ENCODE peak calls at places on chromosome 6, in six cellular contexts. Q is body of pancreas; L is suprapubic skin; J is upper lobe of left lung; P is CD8-positive, alpha-beta T cell; Y is AG04450. M is an unnamed sample.

GRCh38 chr6:100276311-100277057 is 188.2 kb downstream of the SIM1 start:
- DNase-seq in P (no peak), Y (no peak), J (no peak), L (no peak), Q (no peak), M (no peak)

GRCh38 chr6:39053016-39053595 is 4.5 kb downstream of the GLP1R start:
- DNase-seq in P (no peak), L (peak), J (no peak), Y (no peak), Q (no peak), M (no peak)

GRCh38 chr6:155432293-155432692 is 23.3 kb downstream of the NOX3 start:
- DNase-seq in P (no peak), Y (no peak), J (no peak), L (no peak), Q (no peak), M (peak)

GRCh38 chr6:46279874-46280273 is 109.1 kb upstream of the ENPP5 start:
- DNase-seq in P (no peak), Q (no peak), J (no peak), Y (no peak), L (no peak), M (peak)

GRCh38 chr6:25481267-25481666 is 170.7 kb upstream of the SCGN start:
- DNase-seq in P (no peak), L (no peak), J (no peak), Y (no peak), Q (no peak), M (no peak)

GRCh38 chr6:58198301-58198700 is 880.9 kb downstream of the PRIM2 start:
- DNase-seq in P (no peak), Q (no peak), L (no peak), J (no peak), Y (no peak), M (peak)

GRCh38 chr6:50816115-50816675 is 2.5 kb upstream of the TFAP2B start:
- DNase-seq in P (peak), J (no peak), Y (peak), L (no peak), Q (peak), M (peak)

GRCh38 chr6:16249971-16250370 is 11.6 kb downstream of the GMPR start:
- DNase-seq in J (no peak), L (no peak), Q (peak), P (no peak), Y (no peak), M (no peak)

GRCh38 chr6:158460602-158461092 is 99.2 kb upstream of the TMEM181 start:
- DNase-seq in J (no peak), L (no peak), Y (no peak), Q (no peak), P (no peak), M (peak)

GRCh38 chr6:110173506-110174132 is 5.9 kb downstream of the WASF1 start:
- DNase-seq in J (no peak), P (no peak), L (no peak), Q (no peak), Y (no peak), M (peak)

GRCh38 chr6:169669889-169670288 is 31.9 kb downstream of the WDR27 start:
- DNase-seq in Y (no peak), P (no peak), L (no peak), J (no peak), Q (peak), M (peak)

GRCh38 chr6:159114569-159114968 is 54.6 kb upstream of the FNDC1 start:
- DNase-seq in L (no peak), P (no peak), Y (no peak), Q (no peak), J (no peak), M (no peak)

GRCh38 chr6:113530769-113531168 is 326.4 kb upstream of the MARCKS start:
- DNase-seq in Q (no peak), Y (peak), J (no peak), L (no peak), P (no peak), M (peak)

GRCh38 chr6:138920906-138921305 is 67.1 kb downstream of the REPS1 start:
- DNase-seq in Y (no peak), Q (no peak), L (no peak), J (no peak), P (no peak), M (no peak)

GRCh38 chr6:25181923-25182322 is 97.3 kb upstream of the CARMIL1 start:
- DNase-seq in J (no peak), Y (no peak), L (no peak), Q (no peak), P (no peak), M (peak)

GRCh38 chr6:99241905-99242534 is 107.5 kb downstream of the FAXC start:
- DNase-seq in P (no peak), L (no peak), Q (no peak), Y (peak), J (no peak), M (peak)

GRCh38 chr6:100257661-100258395 is 206.9 kb downstream of the SIM1 start:
- DNase-seq in J (no peak), L (no peak), Y (peak), P (no peak), Q (no peak), M (peak)

GRCh38 chr6:54493138-54493537 is 184.9 kb downstream of the TINAG start:
- DNase-seq in Y (peak), Q (no peak), P (no peak), L (no peak), J (no peak), M (peak)

GRCh38 chr6:93398723-93399122 is 20.6 kb downstream of the EPHA7 start:
- DNase-seq in Y (no peak), J (no peak), L (no peak), Q (no peak), P (no peak), M (no peak)

GRCh38 chr6:159801935-159802334 is 1.9 kb downstream of the PNLDC1 start:
- DNase-seq in Q (no peak), J (no peak), Y (no peak), P (no peak), L (no peak), M (no peak)

GRCh38 chr6:92559002-92559401 is 860.4 kb downstream of the EPHA7 start:
- DNase-seq in Q (no peak), J (no peak), P (no peak), L (no peak), Y (no peak), M (no peak)

GRCh38 chr6:15266423-15266996 is 20.6 kb downstream of the JARID2 start:
- DNase-seq in L (no peak), Q (no peak), Y (no peak), J (no peak), P (no peak), M (no peak)

GRCh38 chr6:109073344-109074235 is 21.1 kb downstream of the SESN1 start:
- DNase-seq in L (no peak), P (peak), Y (peak), J (no peak), Q (peak), M (peak)

GRCh38 chr6:48766349-48766748 is 655.4 kb upstream of the PTCHD4 start:
- DNase-seq in Q (no peak), P (no peak), J (no peak), L (no peak), Y (peak), M (peak)

GRCh38 chr6:167550936-167551633 is 226.2 kb downstream of the TTLL2 start:
- DNase-seq in J (peak), Y (no peak), P (no peak), Q (peak), L (no peak), M (no peak)

GRCh38 chr6:32662099-32662498 is 4.4 kb downstream of the HLA-DQB1 start:
- DNase-seq in Q (no peak), L (no peak), J (no peak), Y (no peak), P (no peak), M (no peak)

GRCh38 chr6:106591111-106591825 is 38.0 kb downstream of the RTN4IP1 start:
- DNase-seq in J (no peak), P (no peak), Y (peak), L (no peak), Q (no peak), M (peak)

GRCh38 chr6:100084301-100085161 is 90.5 kb upstream of the MCHR2 start:
- DNase-seq in Q (no peak), J (no peak), P (no peak), L (no peak), Y (no peak), M (peak)

GRCh38 chr6:4776967-4777925 is 1.0 kb downstream of the CDYL start:
- DNase-seq in J (no peak), Y (no peak), Q (peak), P (peak), L (no peak), M (peak)

GRCh38 chr6:71727632-71728294 is 158.6 kb upstream of the RIMS1 start:
- DNase-seq in Q (no peak), J (no peak), L (no peak), Y (no peak), P (no peak), M (peak)

GRCh38 chr6:150877928-150878327 is 12.4 kb downstream of the MTHFD1L start:
- DNase-seq in J (no peak), Y (no peak), P (no peak), L (peak), Q (peak), M (no peak)
- H3K27ac ChIP-seq in J (no peak), Y (no peak), P (no peak), L (no peak), Q (no peak), M (no peak)

GRCh38 chr6:45003961-45004360 is 324.2 kb upstream of the RUNX2 start:
- DNase-seq in J (no peak), P (no peak), Q (no peak), Y (no peak), L (no peak), M (no peak)
- H3K27ac ChIP-seq in J (no peak), P (no peak), Q (no peak), Y (no peak), L (no peak), M (no peak)

GRCh38 chr6:52640170-52640569 is 30.7 kb upstream of the TMEM14A start:
- DNase-seq in L (no peak), Y (no peak), P (no peak), Q (peak), J (no peak), M (peak)
- H3K27ac ChIP-seq in L (no peak), Y (no peak), P (no peak), Q (no peak), J (no peak), M (no peak)

GRCh38 chr6:156850356-156850755 is 73.2 kb downstream of the ARID1B start:
- DNase-seq in Q (no peak), J (no peak), Y (no peak), L (no peak), P (no peak), M (no peak)
- H3K27ac ChIP-seq in Q (no peak), J (no peak), Y (no peak), L (no peak), P (no peak), M (no peak)

GRCh38 chr6:89817481-89817880 is 2.1 kb downstream of the MDN1 start:
- DNase-seq in P (no peak), Y (no peak), J (no peak), L (no peak), Q (no peak), M (no peak)
- H3K27ac ChIP-seq in P (no peak), Y (no peak), J (no peak), L (no peak), Q (no peak), M (no peak)

GRCh38 chr6:52921743-52922142 is 12.2 kb upstream of the GSTA3 start:
- DNase-seq in J (no peak), Q (no peak), L (no peak), Y (no peak), P (no peak), M (no peak)
- H3K27ac ChIP-seq in J (peak), Q (no peak), L (no peak), Y (no peak), P (no peak), M (no peak)

DNA sequence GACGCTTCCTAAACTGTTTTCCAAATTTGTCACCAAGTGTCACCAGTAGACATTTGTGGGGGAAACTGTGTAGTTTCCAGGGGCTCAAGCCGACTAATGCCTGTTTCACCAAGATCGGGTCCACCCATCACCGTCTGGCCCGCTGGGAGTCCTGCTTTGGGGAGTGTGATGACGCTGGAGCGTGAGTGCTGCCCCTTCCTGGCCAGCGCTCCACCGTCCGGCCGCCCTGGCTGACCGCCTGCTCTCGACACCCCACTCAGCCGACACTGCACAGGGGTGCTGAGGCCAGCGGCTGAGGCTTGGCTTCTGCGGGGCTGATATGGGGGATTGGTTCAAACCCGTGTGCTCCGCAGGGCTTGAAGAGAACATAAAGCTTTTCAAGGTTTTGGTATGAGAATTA is 160.1 kb downstream of the SMOC2 start:
- DNase-seq in Y (no peak), P (no peak), L (peak), Q (no peak), J (peak), M (no peak)
- H3K27ac ChIP-seq in Y (no peak), P (no peak), L (no peak), Q (no peak), J (no peak), M (no peak)